ENCODE peak calls at places on chromosomes 13 and 19, in six cellular contexts. V, P, K, S, R and E are unnamed samples.
A peak's percentile ranks its signal among the peaks of the same experiment; 100 is the strongest.

GRCh38 chr13:72839831-72840426 is 58.0 kb downstream of the PIBF1 start:
- DNase-seq in S (peak; percentile 77), P (peak; percentile 70), V (peak; percentile 56), K (peak; percentile 47), R (peak; percentile 74), E (peak; percentile 8)

GRCh38 chr13:71962735-71963134 is 95.7 kb upstream of the DACH1 start:
- DNase-seq in R (no peak), P (no peak), S (no peak), K (no peak), V (no peak), E (no peak)

GRCh38 chr13:110419946-110420345 is 112.9 kb downstream of the COL4A2 start:
- DNase-seq in V (no peak), S (no peak), P (no peak), K (no peak), R (no peak), E (no peak)

GRCh38 chr19:35009424-35010415 is 9.6 kb downstream of the GRAMD1A start:
- DNase-seq in V (peak; percentile 19), P (no peak), R (no peak), S (no peak), K (no peak), E (no peak)

GRCh38 chr13:48449656-48450055 is 36.7 kb upstream of the LPAR6 start:
- DNase-seq in S (no peak), P (peak; percentile 26), K (no peak), V (no peak), R (peak; percentile 29), E (no peak)

GRCh38 chr13:106028916-106029315 is 506.5 kb downstream of the EFNB2 start:
- DNase-seq in K (no peak), V (no peak), S (no peak), R (no peak), P (peak; percentile 45), E (no peak)

GRCh38 chr13:113421673-113422270 is 31.5 kb downstream of the ADPRHL1 start:
- DNase-seq in S (no peak), R (no peak), V (peak; percentile 73), P (peak; percentile 58), K (no peak), E (no peak)

GRCh38 chr13:110322126-110322827 is 15.2 kb downstream of the COL4A2 start:
- DNase-seq in V (no peak), S (no peak), R (no peak), K (no peak), P (no peak), E (no peak)

GRCh38 chr19:17737690-17738153 is 13.6 kb upstream of the FCHO1 start:
- DNase-seq in K (no peak), S (no peak), P (no peak), V (no peak), R (no peak), E (no peak)

GRCh38 chr19:3694361-3695123 is 5.7 kb downstream of the PIP5K1C start:
- DNase-seq in P (no peak), K (no peak), V (peak; percentile 22), R (no peak), S (no peak), E (no peak)

GRCh38 chr13:51613535-51613934 is 29.3 kb downstream of the WDFY2 start:
- DNase-seq in P (no peak), R (no peak), S (no peak), K (no peak), V (no peak), E (no peak)

GRCh38 chr19:33241530-33242101 is 16.0 kb upstream of the SLC7A10 start:
- DNase-seq in P (peak; percentile 83), S (peak; percentile 53), V (peak; percentile 72), R (peak; percentile 4), K (no peak), E (no peak)

GRCh38 chr19:52991021-52991420 is 22.7 kb upstream of the ERVV-1 start:
- DNase-seq in S (no peak), K (no peak), P (no peak), V (no peak), R (no peak), E (no peak)

GRCh38 chr19:32702010-32702409 is 10.4 kb downstream of the NUDT19 start:
- DNase-seq in S (no peak), R (no peak), K (no peak), P (no peak), V (no peak), E (no peak)

GRCh38 chr19:2544576-2545415 is 68.9 kb downstream of the GADD45B start:
- DNase-seq in V (no peak), R (no peak), P (no peak), K (no peak), S (peak; percentile 57), E (no peak)

GRCh38 chr19:19580417-19580816 is 38.1 kb downstream of the PBX4 start:
- DNase-seq in V (no peak), S (no peak), K (no peak), R (no peak), P (no peak), E (no peak)

GRCh38 chr19:11242864-11243797 is 3.7 kb downstream of the ANGPTL8 start:
- DNase-seq in S (peak; percentile 94), K (peak; percentile 47), P (peak; percentile 85), V (peak; percentile 100), R (peak; percentile 91), E (peak; percentile 73)

GRCh38 chr19:33366917-33367316 is 6.6 kb upstream of the CEBPG start:
- DNase-seq in R (no peak), K (no peak), S (no peak), P (no peak), V (no peak), E (no peak)

GRCh38 chr13:95676100-95676774 is 702 bp upstream of the DNAJC3 start:
- DNase-seq in V (no peak), S (peak; percentile 61), R (peak; percentile 37), P (peak; percentile 63), K (peak; percentile 22), E (peak; percentile 32)

GRCh38 chr19:52585101-52585500 is 15.0 kb downstream of the ZNF701 start:
- DNase-seq in S (no peak), P (no peak), R (no peak), K (no peak), V (no peak), E (no peak)

GRCh38 chr13:24626449-24626848 is 53.8 kb upstream of the ATP12A start:
- DNase-seq in S (no peak), K (no peak), V (no peak), P (no peak), R (no peak), E (no peak)

GRCh38 chr19:18496167-18496979 is 25.5 kb downstream of the ELL start:
- DNase-seq in R (peak; percentile 82), K (no peak), P (peak; percentile 91), V (no peak), S (no peak), E (peak; percentile 18)

GRCh38 chr19:17424743-17425365 is 5.0 kb downstream of the MVB12A start:
- DNase-seq in P (peak; percentile 24), K (no peak), R (peak; percentile 25), V (peak; percentile 91), S (peak; percentile 80), E (no peak)

GRCh38 chr13:66513728-66514127 is 716.4 kb downstream of the PCDH9 start:
- DNase-seq in S (no peak), P (no peak), V (no peak), R (no peak), K (no peak), E (peak; percentile 76)

GRCh38 chr19:39362682-39363657 is 20.7 kb downstream of the SAMD4B start:
- DNase-seq in P (peak; percentile 65), S (no peak), R (peak; percentile 4), V (no peak), K (no peak), E (no peak)

GRCh38 chr13:31706105-31706504 is 33.2 kb upstream of the RXFP2 start:
- DNase-seq in K (no peak), R (no peak), P (no peak), S (no peak), V (no peak), E (no peak)
- H3K9ac ChIP-seq in K (no peak overlapping the region), R (no peak overlapping the region), P (no peak overlapping the region), S (no peak overlapping the region), V (no peak overlapping the region), E (no peak overlapping the region)

GRCh38 chr19:28655054-28655453 is 557.9 kb downstream of the UQCRFS1 start:
- DNase-seq in P (no peak), K (no peak), R (no peak), S (no peak), V (no peak), E (no peak)

GRCh38 chr19:28656644-28657043 is 556.3 kb downstream of the UQCRFS1 start:
- DNase-seq in K (no peak), P (no peak), V (no peak), R (no peak), S (no peak), E (no peak)

DNA sequence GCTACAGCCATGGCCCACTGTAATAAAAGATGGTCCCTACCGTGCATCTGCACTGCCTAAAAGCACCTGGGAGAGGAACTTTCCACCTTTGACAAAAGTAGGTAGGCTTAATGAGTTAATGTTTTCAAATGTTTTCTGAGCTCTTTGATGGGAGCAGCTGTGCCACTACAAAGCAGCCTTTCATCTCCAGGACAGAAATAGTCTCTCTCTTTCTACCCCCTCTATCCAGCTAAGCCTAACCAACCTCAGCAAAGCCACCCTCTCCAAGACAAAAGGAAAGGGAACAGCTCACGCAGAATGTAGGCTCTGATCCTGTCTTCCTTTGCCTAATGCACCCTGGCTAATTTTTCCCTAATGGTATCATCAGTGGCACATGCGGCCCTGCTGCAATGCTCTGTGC is 560.2 kb downstream of the UQCRFS1 start:
- DNase-seq in V (no peak), R (no peak), P (no peak), S (no peak), K (no peak), E (no peak)
- H3K27ac ChIP-seq in V (no peak overlapping the region), R (no peak overlapping the region), P (no peak overlapping the region), S (no peak overlapping the region), K (no peak overlapping the region), E (no peak overlapping the region)

GRCh38 chr19:31413353-31413752 is 64.1 kb upstream of the TSHZ3 start:
- DNase-seq in P (no peak), V (no peak), K (no peak), S (no peak), R (no peak), E (no peak)

GRCh38 chr19:31406106-31406505 is 56.9 kb upstream of the TSHZ3 start:
- DNase-seq in R (no peak), K (no peak), S (no peak), V (no peak), P (no peak), E (no peak)

GRCh38 chr19:31402931-31403330 is 53.7 kb upstream of the TSHZ3 start:
- DNase-seq in P (peak; percentile 46), V (no peak), K (no peak), S (no peak), R (no peak), E (no peak)

DNA sequence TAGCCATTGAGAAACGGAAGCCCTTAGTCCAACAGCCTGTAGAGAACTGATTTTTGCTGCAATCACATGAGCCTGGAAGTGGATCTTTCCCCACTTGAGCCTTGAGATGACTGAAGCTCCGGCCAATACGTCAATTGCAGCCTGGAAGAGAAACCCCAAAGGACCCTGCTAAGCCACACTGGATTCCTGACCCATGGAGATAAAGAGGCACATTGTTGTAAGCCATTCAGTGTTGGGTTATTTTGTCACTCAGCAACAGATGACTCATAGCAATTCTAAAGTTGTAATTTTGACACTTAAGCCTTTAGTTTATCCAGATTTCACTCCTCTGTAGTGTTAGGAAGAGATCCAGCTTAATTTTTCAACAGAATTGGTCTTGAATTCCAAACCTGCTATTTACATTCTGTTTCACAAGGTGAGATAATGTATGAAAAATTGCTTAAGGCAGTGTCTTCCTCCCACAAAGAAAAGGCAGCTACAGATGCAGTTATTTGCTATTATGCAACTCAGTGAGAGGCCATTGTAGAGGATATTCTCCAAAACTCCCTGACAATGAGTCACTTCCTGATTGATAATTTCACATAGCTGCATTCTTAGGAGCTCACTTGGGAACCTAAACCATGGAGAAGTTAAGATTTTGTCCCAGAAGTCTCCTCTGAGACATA is 59.4 kb upstream of the TSHZ3 start:
- DNase-seq in K (no peak), V (no peak), S (no peak), R (peak; percentile 36), P (peak; percentile 90), E (no peak)
- H3K9me2 ChIP-seq in K (no peaks in the 10 kb centered on the region), V (no peaks in the 10 kb centered on the region), S (no peaks in the 10 kb centered on the region), R (no peaks in the 10 kb centered on the region), P (no peaks in the 10 kb centered on the region), E (no peaks in the 10 kb centered on the region)

GRCh38 chr19:8657869-8658268 is 27.4 kb downstream of the NFILZ start:
- DNase-seq in S (no peak), R (no peak), P (no peak), V (no peak), K (no peak), E (no peak)
- H3K9ac ChIP-seq in S (no peak overlapping the region), R (no peak overlapping the region), P (no peak overlapping the region), V (no peak overlapping the region), K (no peak overlapping the region), E (no peak overlapping the region)